ENCODE peak calls at places on chromosomes 1 and 21, in ten cellular contexts. I is hepatocyte; K is lower lobe of right lung; R is breast epithelium; O is CD8-positive, alpha-beta memory T cell; D is heart right ventricle; Q is testis; Z is body of pancreas; U is right atrium auricular region; C is trophoblast cell. N is an unnamed sample. For H3K4me1, the result is how much of the 10 kb centered on the place peaks cover.

GRCh38 chr1:83631836-83632235 is 367.1 kb downstream of the TTLL7 start:
- DNase-seq in I (no peak), K (no peak), R (no peak), O (no peak), D (no peak), Q (no peak), Z (no peak), U (no peak), C (peak), N (no peak)

GRCh38 chr1:184935919-184936798 is 38.1 kb downstream of the NIBAN1 start:
- DNase-seq in I (no peak), K (no peak), R (no peak), O (no peak), D (no peak), Q (no peak), Z (no peak), U (no peak), C (no peak), N (no peak)

GRCh38 chr1:162612606-162613400 is 19.5 kb upstream of the DDR2 start:
- DNase-seq in I (no peak), K (no peak), R (no peak), O (no peak), D (no peak), Q (no peak), Z (peak), U (peak), C (peak), N (no peak)

GRCh38 chr1:90730247-90731022 is 13.3 kb upstream of the BARHL2 start:
- DNase-seq in I (no peak), K (no peak), R (no peak), O (no peak), D (no peak), Q (no peak), Z (no peak), U (no peak), C (peak), N (peak)

GRCh38 chr21:46667191-46667734 is 31.8 kb downstream of the PRMT2 start:
- DNase-seq in I (no peak), K (no peak), R (no peak), O (no peak), D (no peak), Q (no peak), Z (no peak), U (no peak), C (peak), N (peak)

GRCh38 chr1:4044967-4045366 is 144.9 kb upstream of the C1orf174 start:
- DNase-seq in I (no peak), K (no peak), R (no peak), O (no peak), D (no peak), Q (no peak), Z (no peak), U (no peak), C (no peak), N (no peak)

GRCh38 chr1:4585216-4585615 is 69.2 kb upstream of the AJAP1 start:
- DNase-seq in I (peak), K (no peak), R (no peak), O (peak), D (peak), Q (peak), Z (peak), U (no peak), C (peak), N (peak)

GRCh38 chr21:38269567-38269917 is 12.8 kb downstream of the KCNJ15 start:
- DNase-seq in I (peak), K (no peak), R (no peak), O (no peak), D (no peak), Q (no peak), Z (no peak), U (no peak), C (no peak), N (no peak)

GRCh38 chr1:33324677-33325417 is 3.9 kb upstream of the A3GALT2 start:
- DNase-seq in I (no peak), K (no peak), R (no peak), O (no peak), D (no peak), Q (no peak), Z (no peak), U (no peak), C (no peak), N (no peak)

GRCh38 chr1:171879556-171879955 is 38.3 kb downstream of the DNM3 start:
- DNase-seq in I (no peak), K (no peak), R (no peak), O (no peak), D (no peak), Q (no peak), Z (no peak), U (no peak), C (no peak), N (no peak)

GRCh38 chr1:3377604-3378279 is 76.7 kb upstream of the ARHGEF16 start:
- DNase-seq in I (no peak), K (no peak), R (no peak), O (no peak), D (no peak), Q (no peak), Z (no peak), U (no peak), C (no peak), N (no peak)

GRCh38 chr21:33643658-33644311 is 1.5 kb downstream of the ITSN1 start:
- DNase-seq in I (peak), K (no peak), R (no peak), O (no peak), D (no peak), Q (peak), Z (no peak), U (no peak), C (peak), N (peak)

GRCh38 chr1:59597420-59598199 is 217.1 kb upstream of the HOOK1 start:
- DNase-seq in I (no peak), K (no peak), R (no peak), O (no peak), D (no peak), Q (no peak), Z (no peak), U (no peak), C (no peak), N (no peak)

GRCh38 chr1:115829947-115830346 is 11.0 kb downstream of the NHLH2 start:
- DNase-seq in I (no peak), K (no peak), R (no peak), O (no peak), D (no peak), Q (no peak), Z (no peak), U (no peak), C (no peak), N (no peak)

GRCh38 chr1:2266301-2266967 is 38.3 kb downstream of the SKI start:
- DNase-seq in I (no peak), K (no peak), R (no peak), O (no peak), D (no peak), Q (no peak), Z (no peak), U (no peak), C (no peak), N (no peak)

GRCh38 chr1:206467915-206468314 is 2.4 kb upstream of the IKBKE start:
- DNase-seq in I (no peak), K (peak), R (no peak), O (no peak), D (peak), Q (no peak), Z (no peak), U (peak), C (peak), N (no peak)

GRCh38 chr1:221716713-221717490 is 25.0 kb downstream of the DUSP10 start:
- DNase-seq in I (peak), K (no peak), R (no peak), O (no peak), D (no peak), Q (no peak), Z (no peak), U (no peak), C (no peak), N (no peak)

GRCh38 chr21:46503922-46504539 is 45.3 kb downstream of the DIP2A start:
- DNase-seq in I (no peak), K (no peak), R (no peak), O (no peak), D (no peak), Q (no peak), Z (no peak), U (no peak), C (no peak), N (no peak)

GRCh38 chr1:110880708-110881374 is 7.9 kb downstream of the CD53 start:
- DNase-seq in I (no peak), K (no peak), R (no peak), O (peak), D (no peak), Q (no peak), Z (no peak), U (no peak), C (no peak), N (no peak)

GRCh38 chr1:96096138-96097011 is 625.2 kb upstream of the PTBP2 start:
- DNase-seq in I (no peak), K (no peak), R (no peak), O (no peak), D (no peak), Q (no peak), Z (no peak), U (no peak), C (peak), N (peak)

GRCh38 chr1:89552481-89553194 is 28.0 kb downstream of the LRRC8B start:
- DNase-seq in I (no peak), K (no peak), R (no peak), O (no peak), D (no peak), Q (no peak), Z (no peak), U (no peak), C (no peak), N (no peak)

GRCh38 chr1:150210741-150211140 is 25.2 kb downstream of the ANP32E start:
- DNase-seq in I (no peak), K (no peak), R (no peak), O (no peak), D (no peak), Q (no peak), Z (no peak), U (no peak), C (no peak), N (no peak)

GRCh38 chr21:44074315-44074958 is 32.8 kb upstream of the PWP2 start:
- DNase-seq in I (no peak), K (no peak), R (no peak), O (no peak), D (no peak), Q (no peak), Z (no peak), U (no peak), C (no peak), N (no peak)

GRCh38 chr1:200206340-200206739 is 178.8 kb downstream of the NR5A2 start:
- DNase-seq in I (no peak), K (no peak), R (no peak), O (no peak), D (no peak), Q (no peak), Z (no peak), U (no peak), C (no peak), N (no peak)

DNA sequence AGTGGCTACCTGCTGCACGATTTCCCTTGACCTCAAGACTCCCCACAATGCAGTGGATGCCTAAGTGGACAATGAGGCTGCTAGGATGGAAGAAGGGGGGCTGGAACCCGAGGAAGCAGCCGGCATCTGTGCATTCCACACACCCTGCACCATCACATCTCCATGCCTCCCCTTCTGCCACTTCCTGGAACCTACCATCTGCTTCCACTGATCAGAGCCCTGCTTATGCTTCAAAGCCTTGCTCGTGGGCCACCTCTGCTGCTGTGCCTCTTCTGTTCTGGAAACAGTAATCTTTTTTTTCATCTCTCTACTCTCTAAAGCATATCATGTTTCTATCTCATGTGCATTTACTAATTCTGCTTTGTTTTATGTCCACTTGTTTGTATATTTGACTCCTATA is 66.2 kb upstream of the WDR26 start:
- DNase-seq in I (no peak), K (no peak), R (no peak), O (no peak), D (no peak), Q (no peak), Z (no peak), U (no peak), C (no peak), N (no peak)
- H3K4me1 ChIP-seq in I (under half), K (under half), R (under half), O (under half), D (half or more), Q (half or more), Z (under half), U (under half), C (under half), N (half or more)

DNA sequence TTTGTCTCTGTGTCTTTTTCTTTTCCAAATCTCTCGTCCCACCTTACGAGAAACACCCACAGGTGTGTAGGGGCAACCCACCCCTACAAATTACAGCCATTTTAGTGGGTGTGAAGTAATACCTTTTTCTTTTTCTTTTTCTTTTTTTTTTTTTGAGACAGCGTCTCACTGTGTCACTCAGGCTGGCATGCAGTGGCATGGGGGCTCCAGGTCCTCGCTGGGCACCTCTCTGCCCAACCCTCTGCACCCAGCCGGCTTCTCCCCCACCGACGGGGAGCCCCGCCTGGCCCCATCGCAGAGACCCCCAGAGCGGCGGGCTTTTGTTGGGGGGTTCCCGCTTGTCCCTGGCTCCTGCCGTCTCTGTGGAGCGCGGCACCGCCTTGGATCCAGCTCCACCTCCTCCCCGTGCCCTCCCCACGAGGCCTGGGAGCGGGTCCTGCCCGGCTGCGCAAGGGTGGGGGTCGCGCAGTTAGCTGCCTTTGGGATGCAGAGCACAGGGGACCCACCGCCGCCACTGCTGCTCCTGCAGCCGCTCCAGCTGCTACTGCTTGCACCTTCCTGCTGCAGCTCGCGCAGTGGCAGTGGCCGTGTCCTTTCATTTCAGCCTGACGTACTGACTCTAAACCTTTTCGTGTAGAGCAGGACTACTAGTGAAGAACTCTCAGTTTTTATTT is 10.9 kb upstream of the NVL start:
- DNase-seq in I (peak), K (peak), R (no peak), O (no peak), D (no peak), Q (no peak), Z (peak), U (no peak), C (no peak), N (peak)
- H3K4me3 ChIP-seq in I (peak), K (peak), R (peak), O (peak), D (peak), Q (no peak), Z (peak), U (peak), C (peak), N (peak)

GRCh38 chr1:181482521-181483083 is 715 bp upstream of the CACNA1E start:
- DNase-seq in I (peak), K (peak), R (no peak), O (no peak), D (no peak), Q (peak), Z (no peak), U (no peak), C (peak), N (no peak)

GRCh38 chr1:181483561-181484291 is 409 bp downstream of the CACNA1E start:
- DNase-seq in I (no peak), K (no peak), R (no peak), O (no peak), D (no peak), Q (no peak), Z (no peak), U (no peak), C (no peak), N (no peak)

GRCh38 chr1:181479137-181479745 is 4.1 kb upstream of the CACNA1E start:
- DNase-seq in I (peak), K (peak), R (no peak), O (no peak), D (peak), Q (peak), Z (peak), U (no peak), C (peak), N (peak)

GRCh38 chr1:181483084-181483559 is at the start of gene CACNA1E:
- DNase-seq in I (no peak), K (no peak), R (no peak), O (no peak), D (no peak), Q (no peak), Z (no peak), U (no peak), C (no peak), N (no peak)

DNA sequence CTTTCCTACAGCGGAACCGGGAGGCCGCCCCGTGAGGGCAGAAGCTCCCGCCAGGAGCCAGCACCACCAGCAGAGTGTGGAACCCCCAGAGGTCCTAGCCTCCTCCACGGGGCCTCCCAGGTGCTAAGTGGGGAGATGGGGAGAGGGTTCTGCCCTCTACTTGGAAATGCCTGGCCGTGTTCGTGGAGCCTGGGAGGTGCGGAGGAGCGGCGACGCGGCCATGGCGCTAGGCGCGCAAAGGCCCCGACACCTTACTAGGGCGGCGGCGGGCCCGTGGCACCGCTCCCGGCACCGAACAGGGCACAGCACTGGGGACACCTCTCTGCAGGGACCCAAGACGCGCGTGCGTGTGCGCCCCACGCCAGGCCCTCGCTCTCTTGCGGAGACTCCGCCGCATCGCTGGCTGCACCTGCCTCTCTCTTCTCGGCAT is 1.3 kb upstream of the CACNA1E start:
- DNase-seq in I (no peak), K (no peak), R (no peak), O (no peak), D (no peak), Q (no peak), Z (no peak), U (no peak), C (no peak), N (no peak)
- H3K4me1 ChIP-seq in I (under half), K (under half), R (under half), O (under half), D (under half), Q (under half), Z (under half), U (under half), C (under half), N (under half)

DNA sequence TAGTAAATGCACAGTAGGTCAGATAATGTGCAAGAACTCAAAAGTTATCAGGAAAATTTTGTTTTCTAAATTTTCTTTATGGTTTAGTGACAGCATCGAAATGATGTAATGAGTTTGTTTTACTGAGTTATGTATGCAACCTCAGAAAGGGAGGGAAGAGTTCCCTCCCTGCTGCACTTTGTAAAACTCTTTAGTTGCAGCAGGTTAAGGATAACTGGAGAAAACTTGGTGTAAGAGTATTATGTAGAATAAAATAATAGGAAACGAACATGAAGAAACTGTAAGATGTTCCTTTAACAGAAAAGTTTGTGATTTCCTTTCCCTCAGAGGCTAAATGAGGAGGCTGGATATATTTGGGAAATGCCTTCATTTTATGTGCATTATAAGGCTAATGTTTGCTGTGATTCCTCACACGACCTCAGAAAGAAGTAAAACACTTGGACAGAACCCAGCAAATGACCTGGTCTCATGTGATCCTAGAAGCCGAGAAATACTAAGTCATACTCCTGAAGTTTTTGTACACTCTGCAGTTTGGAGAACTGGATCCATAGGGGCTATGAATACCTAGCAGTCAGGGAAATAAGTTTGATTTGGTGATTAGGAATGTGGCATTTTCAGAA is 35.4 kb downstream of the ADGRL2 start:
- DNase-seq in I (no peak), K (no peak), R (no peak), O (no peak), D (no peak), Q (no peak), Z (no peak), U (no peak), C (no peak), N (no peak)
- H3K4me3 ChIP-seq in I (no peak), K (no peak), R (no peak), O (no peak), D (no peak), Q (no peak), Z (no peak), U (no peak), C (no peak), N (no peak)

GRCh38 chr1:27527223-27527856 is 37.4 kb upstream of the WASF2 start:
- DNase-seq in I (peak), K (peak), R (peak), O (no peak), D (peak), Q (peak), Z (no peak), U (no peak), C (peak), N (peak)

GRCh38 chr1:27523666-27524020 is 33.7 kb upstream of the WASF2 start:
- DNase-seq in I (peak), K (no peak), R (no peak), O (no peak), D (no peak), Q (no peak), Z (no peak), U (no peak), C (peak), N (no peak)

GRCh38 chr1:27527857-27528700 is 38.1 kb upstream of the WASF2 start:
- DNase-seq in I (peak), K (peak), R (no peak), O (peak), D (no peak), Q (peak), Z (peak), U (no peak), C (peak), N (no peak)

GRCh38 chr1:27526569-27527222 is 36.7 kb upstream of the WASF2 start:
- DNase-seq in I (no peak), K (no peak), R (no peak), O (no peak), D (no peak), Q (no peak), Z (no peak), U (no peak), C (peak), N (no peak)

GRCh38 chr1:27525296-27526271 is 35.6 kb upstream of the WASF2 start:
- DNase-seq in I (peak), K (peak), R (no peak), O (no peak), D (peak), Q (peak), Z (no peak), U (peak), C (no peak), N (peak)
- H3K4me1 ChIP-seq in I (half or more), K (half or more), R (under half), O (half or more), D (half or more), Q (half or more), Z (under half), U (half or more), C (half or more), N (under half)

GRCh38 chr1:50851034-50851433 is 109.0 kb downstream of the FAF1 start:
- DNase-seq in I (no peak), K (no peak), R (no peak), O (no peak), D (no peak), Q (no peak), Z (no peak), U (no peak), C (no peak), N (no peak)
- H3K4me3 ChIP-seq in I (no peak), K (no peak), R (no peak), O (no peak), D (no peak), Q (no peak), Z (no peak), U (no peak), C (no peak), N (no peak)

GRCh38 chr1:40394456-40395172 is 21.1 kb downstream of the SMAP2 start:
- DNase-seq in I (no peak), K (no peak), R (no peak), O (no peak), D (no peak), Q (no peak), Z (no peak), U (no peak), C (no peak), N (no peak)
- H3K4me1 ChIP-seq in I (under half), K (half or more), R (under half), O (half or more), D (under half), Q (under half), Z (under half), U (under half), C (under half), N (under half)

GRCh38 chr1:225899044-225899925 is 10.3 kb upstream of the LEFTY1 start:
- DNase-seq in I (no peak), K (no peak), R (no peak), O (no peak), D (no peak), Q (no peak), Z (no peak), U (no peak), C (no peak), N (peak)
- H3K4me3 ChIP-seq in I (no peak), K (no peak), R (no peak), O (no peak), D (no peak), Q (no peak), Z (no peak), U (no peak), C (no peak), N (no peak)

N was measured in HAP-1.